ENCODE peak calls at places on chromosomes 3 and 15, in six cellular contexts. D, C, L, U, K and N are unnamed samples. For H3K9me3, the result is how much of the 10 kb centered on the place peaks cover.

GRCh38 chr3:126321490-126321889 is 35.7 kb downstream of the KLF15 start:
- DNase-seq in K (no peak), L (no peak), D (no peak), C (no peak), U (no peak), N (no peak)

GRCh38 chr15:47750740-47751262 is 33.5 kb downstream of the SEMA6D start:
- DNase-seq in D (no peak), U (no peak), K (no peak), L (no peak), C (no peak), N (no peak)

GRCh38 chr15:75368689-75369239 is 357 bp upstream of the MAN2C1 start:
- DNase-seq in C (no peak), U (no peak), L (no peak), D (no peak), K (no peak), N (no peak)

GRCh38 chr3:194540268-194540937 is 53.6 kb upstream of the ATP13A3 start:
- DNase-seq in D (peak), U (no peak), C (no peak), L (no peak), K (no peak), N (peak)

GRCh38 chr15:65841121-65841930 is 28.0 kb upstream of the RAB11A start:
- DNase-seq in L (no peak), C (no peak), D (peak), U (no peak), K (no peak), N (no peak)

GRCh38 chr15:32867313-32867626 is 149.5 kb downstream of the GREM1 start:
- DNase-seq in K (no peak), D (no peak), U (peak), C (no peak), L (no peak), N (no peak)

GRCh38 chr3:8201886-8202285 is 299.7 kb upstream of the LMCD1 start:
- DNase-seq in U (no peak), D (no peak), K (no peak), L (no peak), C (no peak), N (no peak)

GRCh38 chr15:25374143-25374542 is 64.7 kb downstream of the UBE3A start:
- DNase-seq in D (no peak), C (no peak), K (no peak), L (no peak), U (no peak), N (no peak)

GRCh38 chr15:65558336-65558735 is 28.1 kb downstream of the HACD3 start:
- DNase-seq in K (no peak), L (no peak), U (no peak), C (no peak), D (no peak), N (no peak)

GRCh38 chr3:44984335-44984734 is 8.3 kb downstream of the EXOSC7 start:
- DNase-seq in D (no peak), U (no peak), C (no peak), L (no peak), K (no peak), N (no peak)

GRCh38 chr15:57335326-57336118 is 40.8 kb upstream of the CGNL1 start:
- DNase-seq in U (no peak), L (no peak), D (no peak), K (no peak), C (no peak), N (no peak)

GRCh38 chr15:75149911-75150709 is 51.6 kb upstream of the C15orf39 start:
- DNase-seq in L (no peak), C (no peak), D (no peak), U (peak), K (no peak), N (no peak)

GRCh38 chr3:10023587-10024310 is 2.5 kb upstream of the FANCD2 start:
- DNase-seq in C (peak), D (no peak), L (no peak), K (no peak), U (no peak), N (no peak)

GRCh38 chr15:42508263-42508690 is 12.8 kb downstream of the SNAP23 start:
- DNase-seq in C (no peak), L (peak), K (no peak), U (no peak), D (no peak), N (no peak)

GRCh38 chr3:70742081-70742480 is 429.6 kb upstream of the MDFIC2 start:
- DNase-seq in C (no peak), K (no peak), U (no peak), L (no peak), D (no peak), N (no peak)

GRCh38 chr3:45644063-45644462 is 45.1 kb upstream of the SACM1L start:
- DNase-seq in K (no peak), C (no peak), L (no peak), U (no peak), D (no peak), N (no peak)

GRCh38 chr3:47661121-47661752 is 82.6 kb upstream of the CSPG5 start:
- DNase-seq in C (no peak), D (no peak), U (no peak), K (no peak), L (peak), N (no peak)

GRCh38 chr3:25854635-25855034 is 64.7 kb downstream of the OXSM start:
- DNase-seq in D (no peak), L (no peak), K (no peak), C (no peak), U (no peak), N (no peak)

GRCh38 chr3:192481638-192482037 is 245.7 kb downstream of the FGF12 start:
- DNase-seq in L (no peak), D (no peak), U (no peak), C (no peak), K (no peak), N (no peak)

GRCh38 chr15:68252925-68253534 is 23.5 kb upstream of the CLN6 start:
- DNase-seq in K (no peak), L (no peak), U (peak), D (no peak), C (peak), N (no peak)

GRCh38 chr3:157175678-157176077 is 15.7 kb upstream of the CCNL1 start:
- DNase-seq in U (no peak), K (no peak), C (peak), D (no peak), L (peak), N (no peak)

GRCh38 chr15:72285927-72286516 is 13.7 kb upstream of the PARP6 start:
- DNase-seq in D (peak), C (peak), K (peak), L (no peak), U (peak), N (peak)

GRCh38 chr15:87416591-87417257 is 839.8 kb downstream of the NTRK3 start:
- DNase-seq in K (no peak), U (no peak), C (no peak), D (no peak), L (no peak), N (no peak)

GRCh38 chr3:122414391-122414790 is 1.5 kb downstream of the WDR5B start:
- DNase-seq in L (no peak), C (no peak), K (no peak), U (no peak), D (no peak), N (no peak)

GRCh38 chr3:171875923-171876412 is 32.8 kb downstream of the TMEM212 start:
- DNase-seq in K (no peak), C (no peak), L (no peak), U (no peak), D (no peak), N (no peak)

GRCh38 chr3:151445283-151446001 is 15.4 kb downstream of the IGSF10 start:
- DNase-seq in K (no peak), L (no peak), D (no peak), C (no peak), U (no peak), N (peak)

GRCh38 chr15:67190326-67190725 is 64.1 kb downstream of the AAGAB start:
- DNase-seq in L (peak), U (no peak), K (no peak), D (no peak), C (no peak), N (no peak)

GRCh38 chr3:52288674-52289073 is 1.0 kb downstream of the GLYCTK start:
- DNase-seq in K (no peak), U (no peak), C (no peak), L (no peak), D (no peak), N (no peak)

GRCh38 chr3:67459796-67460195 is 194.6 kb downstream of the SUCLG2 start:
- DNase-seq in K (no peak), U (no peak), L (no peak), D (no peak), C (no peak), N (no peak)

GRCh38 chr3:66075281-66075680 is 36.6 kb upstream of the MAGI1 start:
- DNase-seq in C (no peak), D (no peak), K (no peak), U (no peak), L (no peak), N (no peak)

GRCh38 chr3:12967751-12968209 is 105.4 kb downstream of the IQSEC1 start:
- DNase-seq in L (peak), D (peak), C (peak), U (peak), K (peak), N (peak)

GRCh38 chr3:38131621-38132369 is 5.1 kb downstream of the ACAA1 start:
- DNase-seq in K (no peak), U (no peak), C (no peak), D (no peak), L (no peak), N (peak)

GRCh38 chr3:156617781-156618180 is 56.6 kb upstream of the TIPARP start:
- DNase-seq in K (no peak), C (no peak), L (no peak), U (no peak), D (no peak), N (no peak)

GRCh38 chr3:81451611-81452010 is 309.8 kb downstream of the GBE1 start:
- DNase-seq in L (no peak), U (no peak), C (no peak), K (no peak), D (no peak), N (no peak)

GRCh38 chr3:168060317-168060716 is 35.4 kb downstream of the GOLIM4 start:
- DNase-seq in U (no peak), C (no peak), K (no peak), L (no peak), D (no peak), N (no peak)

GRCh38 chr3:106840319-106840718 is 536.9 kb upstream of the CCDC54 start:
- DNase-seq in K (no peak), C (no peak), U (no peak), L (no peak), D (no peak), N (no peak)

GRCh38 chr3:111729087-111729846 is 129.8 kb upstream of the PHLDB2 start:
- DNase-seq in D (peak), K (no peak), U (no peak), C (no peak), L (peak), N (peak)

GRCh38 chr3:120791958-120792357 is 49.4 kb downstream of the GTF2E1 start:
- DNase-seq in D (no peak), U (no peak), L (no peak), K (no peak), C (no peak), N (no peak)

GRCh38 chr3:45665101-45665572 is 24.1 kb upstream of the SACM1L start:
- DNase-seq in L (no peak), K (peak), U (peak), D (peak), C (peak), N (no peak)

GRCh38 chr15:40052604-40053003 is 13.6 kb upstream of the SRP14 start:
- DNase-seq in L (no peak), D (no peak), U (no peak), K (no peak), C (peak), N (no peak)
- H3K27ac ChIP-seq in L (no peak), D (no peak), U (no peak), K (no peak), C (peak), N (no peak)

GRCh38 chr3:6047016-6047415 is 813.9 kb upstream of the GRM7 start:
- DNase-seq in U (no peak), D (no peak), L (no peak), K (no peak), C (no peak), N (no peak)
- H3K9me3 ChIP-seq in U (under half), D (under half), L (under half), K (under half), C (under half), N (under half)

GRCh38 chr3:11530153-11530721 is 113.5 kb downstream of the VGLL4 start:
- DNase-seq in U (no peak), D (peak), K (no peak), L (no peak), C (no peak), N (peak)
- H3K27ac ChIP-seq in U (no peak), D (no peak), K (no peak), L (no peak), C (no peak), N (no peak)

DNA sequence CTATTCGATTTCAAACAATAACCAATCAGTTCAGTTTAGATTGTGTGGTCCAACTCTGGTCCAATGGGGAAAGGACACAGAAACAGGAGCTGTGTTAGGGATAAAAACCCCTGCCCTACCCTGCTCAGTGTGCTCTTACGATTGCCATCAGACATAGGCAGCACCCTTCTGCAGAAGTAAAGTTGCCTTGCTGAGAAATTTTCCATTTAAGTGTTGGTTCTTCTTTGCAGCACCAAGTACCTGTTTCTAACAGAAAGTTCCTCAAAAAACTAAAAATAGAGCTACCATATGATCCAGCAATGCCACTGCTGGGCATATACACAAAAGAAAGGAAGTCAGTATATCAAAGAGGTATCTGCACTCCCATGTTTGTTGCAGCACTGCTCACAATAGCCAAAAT is 206.2 kb upstream of the CNTN4 start:
- DNase-seq in K (no peak), L (no peak), U (no peak), C (no peak), D (no peak), N (no peak)
- H3K9me3 ChIP-seq in K (under half), L (under half), U (under half), C (under half), D (under half), N (under half)

DNA sequence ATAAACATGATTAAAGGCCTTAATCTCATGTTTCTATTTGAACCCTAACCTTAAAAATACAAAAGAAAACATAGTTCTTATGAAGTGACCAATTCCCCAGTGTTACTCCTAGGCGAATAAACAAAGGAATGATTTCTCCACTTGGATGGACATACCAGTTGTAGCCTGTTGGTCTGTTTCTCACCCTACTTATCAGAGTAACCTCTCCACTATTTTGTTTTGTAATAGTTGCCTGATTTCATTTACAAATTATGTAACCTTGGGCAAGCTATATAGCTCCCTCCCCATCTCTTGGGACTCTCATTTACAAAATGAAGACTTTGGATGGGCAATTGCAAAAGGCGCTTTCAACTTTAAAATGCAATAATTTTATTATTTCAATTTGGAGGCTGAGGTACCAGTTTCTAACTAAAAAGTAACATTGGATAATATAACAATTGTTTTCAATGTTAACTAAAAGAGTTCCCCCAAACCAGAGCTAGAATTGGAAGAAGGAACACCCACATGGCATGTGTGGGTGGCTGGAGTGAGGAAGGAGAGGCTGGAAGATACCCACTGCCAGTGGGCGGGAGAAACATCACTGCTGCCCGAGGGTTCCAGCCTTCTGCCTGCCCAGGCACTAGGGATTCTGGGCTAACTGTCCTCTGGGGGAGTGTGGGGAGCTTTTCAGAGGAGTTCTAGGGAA is 74.2 kb downstream of the RFTN1 start:
- DNase-seq in K (no peak), C (no peak), D (no peak), L (no peak), U (no peak), N (peak)
- H3K27ac ChIP-seq in K (no peak), C (no peak), D (peak), L (peak), U (no peak), N (peak)

DNA sequence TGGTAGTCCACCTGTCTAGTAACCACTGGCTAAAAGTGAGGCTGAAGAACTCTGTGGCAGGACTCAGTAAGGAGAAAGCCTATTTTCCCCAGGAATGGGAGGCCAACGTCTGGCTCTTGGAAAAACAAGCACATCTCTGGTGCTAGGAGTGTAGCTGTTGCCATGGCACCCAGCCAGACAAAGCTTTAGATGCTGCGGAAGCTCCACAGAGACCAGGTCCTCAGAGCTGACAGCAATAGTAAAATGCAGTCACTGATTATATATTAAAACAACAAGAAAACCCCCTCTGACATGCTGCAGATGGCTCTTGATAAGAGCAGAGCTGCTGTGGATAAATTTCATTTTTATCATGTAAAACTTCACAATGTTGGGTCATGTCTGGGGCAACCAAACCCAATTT is 124.9 kb upstream of the STRIT1 start:
- DNase-seq in C (no peak), D (peak), L (no peak), K (no peak), U (no peak), N (peak)
- H3K9me3 ChIP-seq in C (under half), D (under half), L (under half), K (under half), U (under half), N (under half)